ENCODE peak calls at places on chromosomes 1 and 21, in eight cellular contexts. G is foreskin keratinocyte; K is astrocyte of the cerebellum; P is cardiac septum; Y is activated CD8-positive, alpha-beta memory T cell treated with anti-CD3 and anti-CD28 coated beads for 4 hours; F is stimulated activated CD8-positive, alpha-beta memory T cell treated with anti-CD3 and anti-CD28 coated beads, Interleukin-7, amount 100 ng/mL, for 1 hour; D is GM20000; E is GM03348. T is an unnamed sample.

GRCh38 chr1:71586030-71586429 is 505.2 kb upstream of the ZRANB2 start:
- DNase-seq in G (peak; percentile 6), K (no peak), P (no peak), Y (no peak), F (no peak), D (no peak), E (no peak), T (no peak)

GRCh38 chr21:37904879-37905278 is 11.4 kb downstream of the KCNJ6 start:
- DNase-seq in G (no peak), K (no peak), P (no peak), Y (no peak), F (no peak), D (no peak), E (peak; percentile 32), T (no peak)

GRCh38 chr21:35232545-35233176 is 183.6 kb upstream of the RUNX1 start:
- DNase-seq in G (no peak), K (peak; percentile 75), P (no peak), Y (no peak), F (no peak), D (no peak), E (no peak), T (peak; percentile 95)

GRCh38 chr1:109373051-109373593 is 24.6 kb downstream of the SORT1 start:
- DNase-seq in G (no peak), K (no peak), P (no peak), Y (no peak), F (no peak), D (no peak), E (no peak), T (no peak)

GRCh38 chr1:244322791-244323521 is 128.8 kb downstream of the ADSS2 start:
- DNase-seq in G (peak; percentile 95), K (peak; percentile 97), P (no peak), Y (peak; percentile 21), F (no peak), D (no peak), E (peak; percentile 89), T (peak; percentile 79)

GRCh38 chr1:231194476-231194842 is 32.6 kb downstream of the TRIM67 start:
- DNase-seq in G (no peak), K (no peak), P (no peak), Y (no peak), F (no peak), D (no peak), E (no peak), T (no peak)

GRCh38 chr1:109667452-109668122 is at the start of gene GSTM2:
- DNase-seq in G (peak; percentile 47), K (peak; percentile 53), P (peak; percentile 96), Y (peak; percentile 34), F (peak; percentile 51), D (peak; percentile 84), E (peak; percentile 98), T (peak; percentile 96)

GRCh38 chr1:167454929-167455785 is 63.2 kb downstream of the CD247 start:
- DNase-seq in G (peak; percentile 9), K (no peak), P (peak; percentile 81), Y (peak; percentile 67), F (peak; percentile 46), D (peak; percentile 77), E (peak; percentile 84), T (peak; percentile 78)

GRCh38 chr1:54927475-54928240 is 40.7 kb upstream of the DHCR24 start:
- DNase-seq in G (peak; percentile 75), K (no peak), P (no peak), Y (no peak), F (no peak), D (no peak), E (no peak), T (no peak)

GRCh38 chr21:31898898-31899630 is 26.2 kb downstream of the HUNK start:
- DNase-seq in G (peak; percentile 52), K (no peak), P (no peak), Y (no peak), F (no peak), D (no peak), E (no peak), T (peak; percentile 70)

GRCh38 chr1:119081267-119081666 is 59.2 kb downstream of the WARS2 start:
- DNase-seq in G (no peak), K (peak; percentile 90), P (no peak), Y (no peak), F (no peak), D (no peak), E (peak; percentile 11), T (no peak)